ENCODE peak calls at places on chromosomes 6 and 20, in eight cellular contexts. N is activated gamma-delta T cell treated with anti-CD3 and anti-CD28 coated beads, Interleukin-2, amount 50 U/mL, for 16 hours; U is NCI-H2171; A is NCI-H1105; V is kidney tubule cell; S is Right ventricle myocardium superior; T is skeletal muscle cell; G is hypothalamus. Y is an unnamed sample.

GRCh38 chr20:64171211-64171610 is 7.0 kb downstream of the MYT1 start:
- DNase-seq in G (no peak), V (no peak), N (no peak), T (no peak), A (no peak), S (peak; percentile 9), U (no peak), Y (no peak)

GRCh38 chr20:5920581-5920980 is 29.8 kb downstream of the TRMT6 start:
- DNase-seq in V (no peak), S (no peak), T (no peak), U (no peak), G (no peak), N (no peak), A (no peak), Y (no peak)

GRCh38 chr6:138107078-138107751 is at the start of gene PERP:
- DNase-seq in T (no peak), U (peak; percentile 67), A (peak; percentile 54), G (no peak), N (peak; percentile 45), S (peak; percentile 80), V (peak; percentile 81), Y (peak; percentile 89)

GRCh38 chr6:2485116-2485515 is 239.7 kb upstream of the GMDS start:
- DNase-seq in G (no peak), T (no peak), N (no peak), A (peak; percentile 90), U (peak; percentile 52), S (no peak), V (no peak), Y (no peak)

GRCh38 chr6:46549155-46549554 is 57.9 kb upstream of the RCAN2 start:
- DNase-seq in V (peak; percentile 8), N (no peak), T (no peak), A (no peak), U (no peak), G (no peak), S (no peak), Y (no peak)

GRCh38 chr6:55694148-55694547 is 115.2 kb upstream of the HMGCLL1 start:
- DNase-seq in U (no peak), S (peak; percentile 36), N (no peak), T (peak; percentile 63), G (no peak), A (no peak), V (peak; percentile 77), Y (no peak)

GRCh38 chr6:133241901-133242760 is 974 bp downstream of the EYA4 start:
- DNase-seq in N (no peak), S (peak; percentile 47), T (no peak), U (no peak), V (peak; percentile 9), G (no peak), A (no peak), Y (peak; percentile 68)

GRCh38 chr6:159995405-159995804 is 26.5 kb downstream of the IGF2R start:
- DNase-seq in A (no peak), T (no peak), U (no peak), V (no peak), N (no peak), G (no peak), S (no peak), Y (no peak)

GRCh38 chr20:18103497-18103896 is 34.2 kb upstream of the KAT14 start:
- DNase-seq in G (no peak), U (no peak), A (no peak), S (no peak), N (no peak), T (no peak), V (no peak), Y (no peak)

GRCh38 chr6:13384966-13385365 is 56.6 kb upstream of the TBC1D7 start:
- DNase-seq in V (no peak), U (no peak), T (no peak), N (no peak), G (no peak), S (no peak), A (no peak), Y (no peak)

GRCh38 chr20:19688031-19688806 is 69.8 kb upstream of the RIN2 start:
- DNase-seq in V (peak; percentile 96), U (no peak), T (peak; percentile 53), N (no peak), A (no peak), G (peak; percentile 62), S (peak; percentile 89), Y (no peak)

GRCh38 chr6:52325695-52326471 is 36.1 kb upstream of the PAQR8 start:
- DNase-seq in T (no peak), S (no peak), V (no peak), A (no peak), N (no peak), G (no peak), U (no peak), Y (no peak)

GRCh38 chr6:116159782-116160524 is 34.0 kb upstream of the COL10A1 start:
- DNase-seq in T (no peak), S (no peak), V (no peak), U (no peak), A (no peak), N (no peak), G (no peak), Y (no peak)

GRCh38 chr6:34570066-34570833 is 14.1 kb upstream of the SPDEF start:
- DNase-seq in N (no peak), T (no peak), G (no peak), A (no peak), U (peak; percentile 55), V (no peak), S (no peak), Y (no peak)

Y was measured in spleen.